ENCODE peak calls at places on chromosomes 1 and 21, in four cellular contexts. Z is germinal center, B is AG08396, R is IMR-90. S is an unnamed sample.

GRCh38 chr1:221093903-221094865 is 214.9 kb downstream of the HLX start:
- DNase-seq in R (no peak), Z (no peak), B (no peak), S (no peak)

GRCh38 chr1:77143529-77144121 is 75.6 kb downstream of the PIGK start:
- DNase-seq in Z (no peak), R (peak; percentile 1), B (no peak), S (no peak)

GRCh38 chr1:67377253-67377652 is 52.9 kb downstream of the SERBP1 start:
- DNase-seq in B (no peak), Z (no peak), R (peak; percentile 68), S (no peak)

GRCh38 chr1:182442333-182442732 is 7.6 kb upstream of the RGSL1 start:
- DNase-seq in R (no peak), Z (no peak), B (no peak), S (no peak)

GRCh38 chr1:172917972-172918371 is 132.8 kb downstream of the TNFSF18 start:
- DNase-seq in R (peak; percentile 98), Z (no peak), B (peak; percentile 73), S (no peak)

GRCh38 chr1:223057569-223058093 is 85.4 kb downstream of the TLR5 start:
- DNase-seq in B (no peak), Z (no peak), R (no peak), S (no peak)

GRCh38 chr21:41458121-41458520 is 32.1 kb downstream of the MX1 start:
- DNase-seq in B (no peak), Z (no peak), R (peak; percentile 8), S (no peak)

GRCh38 chr1:244852694-244853093 is 11.6 kb downstream of the HNRNPU start:
- DNase-seq in Z (no peak), B (no peak), R (no peak), S (no peak)

GRCh38 chr1:111990878-111991760 is 1.7 kb upstream of the KCND3 start:
- DNase-seq in R (no peak), B (peak; percentile 57), Z (no peak), S (peak; percentile 33)

GRCh38 chr1:219329606-219330005 is 155.9 kb downstream of the LYPLAL1 start:
- DNase-seq in R (peak; percentile 82), B (no peak), Z (no peak), S (no peak)

GRCh38 chr1:234649432-234650081 is 39.6 kb upstream of the IRF2BP2 start:
- DNase-seq in B (no peak), Z (no peak), R (no peak), S (no peak)

GRCh38 chr1:52323731-52324130 is 42.3 kb downstream of the CC2D1B start:
- DNase-seq in B (no peak), R (no peak), Z (no peak), S (no peak)

GRCh38 chr1:243234978-243235657 is 20.0 kb downstream of the CEP170 start:
- DNase-seq in R (peak; percentile 79), Z (no peak), B (no peak), S (no peak)

GRCh38 chr1:21024918-21025317 is 151.8 kb downstream of the EIF4G3 start:
- DNase-seq in R (no peak), B (no peak), Z (no peak), S (no peak)

GRCh38 chr1:19640363-19641316 is 3.5 kb upstream of the NBL1 start:
- DNase-seq in B (peak; percentile 33), Z (no peak), R (peak; percentile 26), S (no peak)

GRCh38 chr1:175131100-175131499 is 61.5 kb downstream of the KIAA0040 start:
- DNase-seq in Z (no peak), R (no peak), B (no peak), S (no peak)

GRCh38 chr1:17826165-17826488 is 71.0 kb downstream of the ACTL8 start:
- DNase-seq in B (peak; percentile 73), R (peak; percentile 17), Z (peak; percentile 55), S (peak; percentile 37)

GRCh38 chr1:16631248-16632043 is 18.1 kb upstream of the NBPF1 start:
- DNase-seq in B (no peak), R (no peak), Z (no peak), S (peak; percentile 4)

GRCh38 chr1:113912594-113913311 is 7.6 kb downstream of the DCLRE1B start:
- DNase-seq in Z (no peak), R (peak; percentile 88), B (peak; percentile 68), S (no peak)

GRCh38 chr1:196403803-196404690 is 204.2 kb downstream of the KCNT2 start:
- DNase-seq in Z (no peak), B (no peak), R (no peak), S (no peak)

GRCh38 chr1:66733348-66734017 is 18.8 kb upstream of the DYNLT5 start:
- DNase-seq in Z (no peak), B (no peak), R (no peak), S (no peak)

GRCh38 chr1:3032970-3033794 is 11.9 kb downstream of the ACTRT2 start:
- DNase-seq in Z (no peak), B (no peak), R (no peak), S (peak; percentile 53)